ENCODE peak calls at places on chromosomes 12 and 14, in eight cellular contexts. I, R, X, Y, D, V, T and W are unnamed samples.

GRCh38 chr12:122684297-122684696 is 18.9 kb downstream of the HCAR2 start:
- DNase-seq in I (no peak), R (no peak), X (no peak), Y (no peak), D (no peak), V (no peak), T (no peak), W (no peak)

GRCh38 chr12:108004368-108004767 is 124.7 kb upstream of the WSCD2 start:
- DNase-seq in I (no peak), R (peak), X (no peak), Y (peak), D (no peak), V (no peak), T (no peak), W (no peak)

GRCh38 chr12:56724660-56724988 is 475 bp downstream of the NACA start:
- DNase-seq in I (no peak), R (no peak), X (no peak), Y (peak), D (no peak), V (no peak), T (no peak), W (no peak)

GRCh38 chr12:26878661-26879119 is 45.7 kb upstream of the ITPR2 start:
- DNase-seq in I (no peak), R (peak), X (no peak), Y (no peak), D (no peak), V (peak), T (peak), W (peak)

GRCh38 chr12:124654666-124655316 is 87.4 kb upstream of the NCOR2 start:
- DNase-seq in I (no peak), R (no peak), X (no peak), Y (no peak), D (no peak), V (no peak), T (peak), W (peak)

GRCh38 chr12:96427269-96427729 is 27.1 kb upstream of the CDK17 start:
- DNase-seq in I (no peak), R (no peak), X (no peak), Y (peak), D (no peak), V (no peak), T (peak), W (peak)

GRCh38 chr14:54738009-54738408 is 164.6 kb downstream of the GCH1 start:
- DNase-seq in I (no peak), R (no peak), X (no peak), Y (no peak), D (no peak), V (no peak), T (no peak), W (no peak)

GRCh38 chr12:113990548-113991223 is 24.6 kb upstream of the RBM19 start:
- DNase-seq in I (no peak), R (no peak), X (no peak), Y (no peak), D (no peak), V (no peak), T (no peak), W (no peak)

GRCh38 chr12:53696285-53696654 is 20.4 kb upstream of the ATP5MC2 start:
- DNase-seq in I (no peak), R (no peak), X (no peak), Y (peak), D (peak), V (no peak), T (peak), W (no peak)

GRCh38 chr12:52419656-52420055 is 13.5 kb upstream of the KRT82 start:
- DNase-seq in I (no peak), R (no peak), X (no peak), Y (no peak), D (no peak), V (no peak), T (no peak), W (no peak)

GRCh38 chr12:47650469-47650868 is 55.4 kb downstream of the RPAP3 start:
- DNase-seq in I (no peak), R (no peak), X (no peak), Y (no peak), D (no peak), V (no peak), T (no peak), W (no peak)

GRCh38 chr14:100586153-100586519 is 1.1 kb downstream of the BEGAIN start:
- DNase-seq in I (no peak), R (no peak), X (no peak), Y (no peak), D (no peak), V (no peak), T (peak), W (no peak)

GRCh38 chr14:71491925-71492324 is 440.3 kb upstream of the RGS6 start:
- DNase-seq in I (no peak), R (no peak), X (no peak), Y (no peak), D (no peak), V (no peak), T (no peak), W (no peak)

GRCh38 chr12:59403259-59403932 is 192.4 kb upstream of the SLC16A7 start:
- DNase-seq in I (no peak), R (peak), X (no peak), Y (peak), D (peak), V (peak), T (no peak), W (no peak)

GRCh38 chr14:103372552-103373304 is 12.5 kb upstream of the MARK3 start:
- DNase-seq in I (no peak), R (no peak), X (no peak), Y (no peak), D (peak), V (no peak), T (no peak), W (no peak)